ENCODE peak calls at places on chromosomes 2 and 18, in eight cellular contexts. One of them, this sample, is unnamed. For H3K4me1, the result is how much of the 10 kb centered on the place peaks cover.

GRCh38 chr2:200408428-200409311 is 101.2 kb downstream of the KCTD18 start:
- DNase-seq in IMR-90: peak
- DNase-seq in heart left ventricle: no peak
- DNase-seq in tibial nerve: no peak
- DNase-seq in HCT116: peak
- DNase-seq in adrenal gland: no peak
- DNase-seq in stomach: peak
- DNase-seq in right lobe of liver: no peak
- DNase-seq in this sample: peak

GRCh38 chr2:138395565-138396306 is 105.8 kb upstream of the SPOPL start:
- DNase-seq in heart left ventricle: peak
- DNase-seq in adrenal gland: peak
- DNase-seq in stomach: no peak
- DNase-seq in IMR-90: peak
- DNase-seq in HCT116: no peak
- DNase-seq in tibial nerve: no peak
- DNase-seq in right lobe of liver: peak
- DNase-seq in this sample: no peak

GRCh38 chr2:30677231-30677630 is 130.0 kb downstream of the CAPN13 start:
- DNase-seq in HCT116: no peak
- DNase-seq in stomach: no peak
- DNase-seq in IMR-90: no peak
- DNase-seq in heart left ventricle: no peak
- DNase-seq in right lobe of liver: no peak
- DNase-seq in adrenal gland: no peak
- DNase-seq in tibial nerve: no peak
- DNase-seq in this sample: no peak

GRCh38 chr18:49031511-49032188 is 80.9 kb upstream of the SMAD7 start:
- DNase-seq in IMR-90: no peak
- DNase-seq in stomach: peak
- DNase-seq in tibial nerve: no peak
- DNase-seq in right lobe of liver: no peak
- DNase-seq in adrenal gland: peak
- DNase-seq in heart left ventricle: no peak
- DNase-seq in HCT116: no peak
- DNase-seq in this sample: no peak

GRCh38 chr2:53455094-53455493 is 312.5 kb upstream of the CHAC2 start:
- DNase-seq in stomach: no peak
- DNase-seq in IMR-90: peak
- DNase-seq in adrenal gland: no peak
- DNase-seq in heart left ventricle: no peak
- DNase-seq in right lobe of liver: no peak
- DNase-seq in tibial nerve: no peak
- DNase-seq in HCT116: no peak
- DNase-seq in this sample: no peak

GRCh38 chr2:219269362-219270054 is 9.7 kb upstream of the DNAJB2 start:
- DNase-seq in adrenal gland: peak
- DNase-seq in IMR-90: no peak
- DNase-seq in tibial nerve: no peak
- DNase-seq in stomach: peak
- DNase-seq in right lobe of liver: peak
- DNase-seq in heart left ventricle: peak
- DNase-seq in HCT116: no peak
- DNase-seq in this sample: peak

GRCh38 chr2:6730003-6730402 is 135.7 kb downstream of the CMPK2 start:
- DNase-seq in adrenal gland: no peak
- DNase-seq in stomach: no peak
- DNase-seq in right lobe of liver: no peak
- DNase-seq in IMR-90: no peak
- DNase-seq in tibial nerve: no peak
- DNase-seq in HCT116: no peak
- DNase-seq in heart left ventricle: no peak
- DNase-seq in this sample: no peak

GRCh38 chr2:17901246-17901645 is 22.8 kb downstream of the KCNS3 start:
- DNase-seq in adrenal gland: no peak
- DNase-seq in stomach: no peak
- DNase-seq in right lobe of liver: peak
- DNase-seq in tibial nerve: no peak
- DNase-seq in HCT116: no peak
- DNase-seq in IMR-90: no peak
- DNase-seq in heart left ventricle: no peak
- DNase-seq in this sample: no peak

GRCh38 chr18:74508821-74509225 is 12.7 kb downstream of the CNDP2 start:
- DNase-seq in right lobe of liver: no peak
- DNase-seq in stomach: peak
- DNase-seq in adrenal gland: no peak
- DNase-seq in HCT116: no peak
- DNase-seq in tibial nerve: no peak
- DNase-seq in IMR-90: no peak
- DNase-seq in heart left ventricle: no peak
- DNase-seq in this sample: no peak

GRCh38 chr2:143261986-143262784 is 133.0 kb downstream of the ARHGAP15 start:
- DNase-seq in heart left ventricle: no peak
- DNase-seq in IMR-90: peak
- DNase-seq in right lobe of liver: no peak
- DNase-seq in stomach: no peak
- DNase-seq in adrenal gland: no peak
- DNase-seq in tibial nerve: no peak
- DNase-seq in HCT116: no peak
- DNase-seq in this sample: peak

GRCh38 chr18:61732854-61733253 is 160.0 kb downstream of the RNF152 start:
- DNase-seq in stomach: no peak
- DNase-seq in adrenal gland: peak
- DNase-seq in heart left ventricle: no peak
- DNase-seq in right lobe of liver: peak
- DNase-seq in HCT116: no peak
- DNase-seq in tibial nerve: no peak
- DNase-seq in IMR-90: no peak
- DNase-seq in this sample: no peak

GRCh38 chr2:207258191-207258991 is 92.6 kb upstream of the KLF7 start:
- DNase-seq in heart left ventricle: peak
- DNase-seq in tibial nerve: peak
- DNase-seq in IMR-90: peak
- DNase-seq in adrenal gland: peak
- DNase-seq in stomach: peak
- DNase-seq in right lobe of liver: no peak
- DNase-seq in HCT116: no peak
- DNase-seq in this sample: peak

GRCh38 chr2:3130889-3131635 is 246.6 kb downstream of the EIPR1 start:
- DNase-seq in stomach: peak
- DNase-seq in adrenal gland: no peak
- DNase-seq in IMR-90: no peak
- DNase-seq in HCT116: no peak
- DNase-seq in heart left ventricle: no peak
- DNase-seq in right lobe of liver: no peak
- DNase-seq in tibial nerve: no peak
- DNase-seq in this sample: no peak

GRCh38 chr2:234286118-234286598 is 210.7 kb downstream of the ARL4C start:
- DNase-seq in right lobe of liver: no peak
- DNase-seq in tibial nerve: no peak
- DNase-seq in adrenal gland: peak
- DNase-seq in HCT116: no peak
- DNase-seq in stomach: no peak
- DNase-seq in heart left ventricle: no peak
- DNase-seq in IMR-90: peak
- DNase-seq in this sample: no peak

GRCh38 chr2:72895759-72896281 is 8.6 kb downstream of the SPR start:
- DNase-seq in stomach: peak
- DNase-seq in tibial nerve: no peak
- DNase-seq in heart left ventricle: peak
- DNase-seq in HCT116: no peak
- DNase-seq in IMR-90: peak
- DNase-seq in right lobe of liver: no peak
- DNase-seq in adrenal gland: no peak
- DNase-seq in this sample: peak

GRCh38 chr2:20291106-20291564 is 59.5 kb downstream of the PUM2 start:
- DNase-seq in tibial nerve: peak
- DNase-seq in adrenal gland: peak
- DNase-seq in heart left ventricle: peak
- DNase-seq in IMR-90: peak
- DNase-seq in HCT116: peak
- DNase-seq in stomach: peak
- DNase-seq in right lobe of liver: no peak
- DNase-seq in this sample: peak

GRCh38 chr2:197498937-197499593 is 575 bp downstream of the HSPD1 start:
- DNase-seq in IMR-90: peak
- DNase-seq in adrenal gland: peak
- DNase-seq in stomach: peak
- DNase-seq in tibial nerve: peak
- DNase-seq in HCT116: no peak
- DNase-seq in right lobe of liver: peak
- DNase-seq in heart left ventricle: peak
- DNase-seq in this sample: peak
- H3K4me1 ChIP-seq in IMR-90: under half
- H3K4me1 ChIP-seq in adrenal gland: half or more
- H3K4me1 ChIP-seq in stomach: under half
- H3K4me1 ChIP-seq in tibial nerve: under half
- H3K4me1 ChIP-seq in HCT116: under half
- H3K4me1 ChIP-seq in right lobe of liver: under half
- H3K4me1 ChIP-seq in heart left ventricle: half or more
- H3K4me1 ChIP-seq in this sample: under half

DNA sequence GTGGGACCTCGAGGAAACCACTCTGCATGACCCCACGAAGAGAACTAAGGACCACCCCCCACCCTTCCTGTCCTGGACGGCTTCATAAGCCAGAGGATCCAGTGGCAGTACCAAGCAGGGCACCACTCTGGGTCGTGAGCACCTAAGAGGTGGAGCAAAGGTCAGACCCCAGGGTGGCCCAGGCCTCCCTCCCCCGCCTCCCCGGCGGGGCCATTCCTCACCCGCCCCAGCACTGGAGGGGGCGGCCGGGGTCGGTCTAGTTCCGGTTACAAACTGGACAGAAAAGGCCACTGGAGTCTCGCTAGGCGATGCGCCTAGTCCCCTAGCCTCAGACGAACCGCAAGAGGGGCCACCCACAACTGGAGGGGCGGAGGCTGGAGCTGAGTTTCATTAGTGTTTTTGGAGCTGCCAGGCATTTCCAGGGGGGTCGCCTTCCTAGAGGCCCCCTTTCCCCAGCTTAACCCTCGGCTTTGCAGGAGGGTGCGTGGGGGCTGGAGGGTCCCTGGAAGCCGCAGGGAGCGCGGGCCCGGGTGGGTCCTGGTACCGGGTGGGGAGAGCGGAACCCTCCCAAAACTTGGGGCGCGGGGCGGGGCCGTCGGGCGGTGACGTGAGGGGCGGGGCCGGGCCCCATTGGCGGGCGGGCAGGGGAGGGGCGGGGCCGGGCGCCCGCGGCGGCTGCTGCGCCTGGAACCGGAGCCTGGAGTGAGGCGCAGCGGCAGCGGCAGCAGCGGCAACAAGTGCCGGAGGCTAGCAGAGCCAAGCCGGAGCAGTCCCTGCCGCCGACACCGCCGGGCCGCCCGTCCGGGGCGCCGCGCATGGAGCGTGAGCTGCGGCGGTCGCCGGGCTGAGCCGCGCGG is at the start of gene B3GNT2:
- DNase-seq in tibial nerve: peak
- DNase-seq in HCT116: peak
- DNase-seq in right lobe of liver: peak
- DNase-seq in adrenal gland: peak
- DNase-seq in stomach: peak
- DNase-seq in IMR-90: peak
- DNase-seq in heart left ventricle: peak
- DNase-seq in this sample: peak
- TF ChIP-seq POLR2A in tibial nerve: peak
- TF ChIP-seq POLR2A in HCT116: peak
- TF ChIP-seq POLR2A in right lobe of liver: peak
- TF ChIP-seq POLR2A in adrenal gland: peak
- TF ChIP-seq POLR2A in stomach: no peak
- TF ChIP-seq POLR2A in IMR-90: peak
- TF ChIP-seq POLR2A in heart left ventricle: peak
- TF ChIP-seq POLR2A in this sample: peak

GRCh38 chr2:222860740-222861410 is at the start of gene ACSL3:
- DNase-seq in stomach: peak
- DNase-seq in right lobe of liver: peak
- DNase-seq in tibial nerve: peak
- DNase-seq in heart left ventricle: peak
- DNase-seq in HCT116: peak
- DNase-seq in adrenal gland: peak
- DNase-seq in IMR-90: peak
- DNase-seq in this sample: peak

GRCh38 chr2:222862915-222863544 is 2.2 kb downstream of the ACSL3 start:
- DNase-seq in tibial nerve: no peak
- DNase-seq in right lobe of liver: no peak
- DNase-seq in IMR-90: no peak
- DNase-seq in stomach: no peak
- DNase-seq in heart left ventricle: no peak
- DNase-seq in adrenal gland: no peak
- DNase-seq in HCT116: no peak
- DNase-seq in this sample: no peak

GRCh38 chr2:222864296-222864695 is 3.5 kb downstream of the ACSL3 start:
- DNase-seq in IMR-90: peak
- DNase-seq in right lobe of liver: no peak
- DNase-seq in HCT116: no peak
- DNase-seq in heart left ventricle: peak
- DNase-seq in tibial nerve: peak
- DNase-seq in stomach: no peak
- DNase-seq in adrenal gland: peak
- DNase-seq in this sample: no peak

GRCh38 chr2:222861411-222862067 is 703 bp downstream of the ACSL3 start:
- DNase-seq in right lobe of liver: peak
- DNase-seq in stomach: peak
- DNase-seq in heart left ventricle: peak
- DNase-seq in adrenal gland: peak
- DNase-seq in HCT116: no peak
- DNase-seq in tibial nerve: no peak
- DNase-seq in IMR-90: no peak
- DNase-seq in this sample: peak

GRCh38 chr2:222862068-222862914 is 1.5 kb downstream of the ACSL3 start:
- DNase-seq in adrenal gland: no peak
- DNase-seq in heart left ventricle: no peak
- DNase-seq in tibial nerve: no peak
- DNase-seq in IMR-90: peak
- DNase-seq in HCT116: no peak
- DNase-seq in stomach: no peak
- DNase-seq in right lobe of liver: no peak
- DNase-seq in this sample: no peak
- H3K4me1 ChIP-seq in adrenal gland: under half
- H3K4me1 ChIP-seq in heart left ventricle: half or more
- H3K4me1 ChIP-seq in tibial nerve: under half
- H3K4me1 ChIP-seq in IMR-90: under half
- H3K4me1 ChIP-seq in HCT116: under half
- H3K4me1 ChIP-seq in stomach: under half
- H3K4me1 ChIP-seq in right lobe of liver: under half
- H3K4me1 ChIP-seq in this sample: under half

GRCh38 chr18:79763407-79763806 is 34.3 kb upstream of the KCNG2 start:
- DNase-seq in HCT116: no peak
- DNase-seq in IMR-90: no peak
- DNase-seq in stomach: no peak
- DNase-seq in adrenal gland: no peak
- DNase-seq in right lobe of liver: no peak
- DNase-seq in tibial nerve: no peak
- DNase-seq in heart left ventricle: no peak
- DNase-seq in this sample: no peak
- TF ChIP-seq POLR2A in HCT116: no peak
- TF ChIP-seq POLR2A in IMR-90: no peak
- TF ChIP-seq POLR2A in stomach: no peak
- TF ChIP-seq POLR2A in adrenal gland: no peak
- TF ChIP-seq POLR2A in right lobe of liver: no peak
- TF ChIP-seq POLR2A in tibial nerve: no peak
- TF ChIP-seq POLR2A in heart left ventricle: no peak
- TF ChIP-seq POLR2A in this sample: no peak